ENCODE peak calls at places on chromosome 21, in eight cellular contexts. I is mucosa of descending colon, R is uterus, E is Panc1, W is BE2C, Q is IMR-90, H is psoas muscle, Y is colonic mucosa. O is an unnamed sample. For H3K36me3, the result is how much of the 10 kb centered on the place peaks cover.

GRCh38 chr21:34621434-34622000 is 6.6 kb upstream of the RCAN1 start:
- DNase-seq in I (no peak), R (no peak), E (no peak), W (no peak), Q (no peak), H (no peak), Y (no peak), O (no peak)

GRCh38 chr21:36100971-36101641 is 31.3 kb downstream of the CBR1 start:
- DNase-seq in I (no peak), R (no peak), E (no peak), W (no peak), Q (no peak), H (no peak), Y (no peak), O (no peak)

GRCh38 chr21:26123012-26123411 is 47.6 kb downstream of the APP start:
- DNase-seq in I (no peak), R (no peak), E (no peak), W (no peak), Q (peak), H (no peak), Y (no peak), O (no peak)

GRCh38 chr21:30831194-30831765 is 1.7 kb upstream of the KRTAP7-1 start:
- DNase-seq in I (no peak), R (no peak), E (no peak), W (peak), Q (no peak), H (no peak), Y (peak), O (no peak)

GRCh38 chr21:33266784-33267135 is 593 bp downstream of the IL10RB start:
- DNase-seq in I (peak), R (no peak), E (no peak), W (no peak), Q (no peak), H (no peak), Y (peak), O (no peak)

GRCh38 chr21:37198989-37199924 is 67.9 kb downstream of the VPS26C start:
- DNase-seq in I (no peak), R (no peak), E (peak), W (no peak), Q (peak), H (no peak), Y (no peak), O (peak)

GRCh38 chr21:15679630-15680029 is 50.2 kb upstream of the USP25 start:
- DNase-seq in I (no peak), R (no peak), E (no peak), W (no peak), Q (no peak), H (no peak), Y (no peak), O (no peak)

GRCh38 chr21:27320868-27321267 is 354.0 kb upstream of the ADAMTS5 start:
- DNase-seq in I (no peak), R (no peak), E (no peak), W (no peak), Q (no peak), H (no peak), Y (no peak), O (no peak)

GRCh38 chr21:35840197-35840799 is 220.0 kb downstream of the SETD4 start:
- DNase-seq in I (no peak), R (peak), E (peak), W (peak), Q (peak), H (no peak), Y (peak), O (peak)

GRCh38 chr21:28419110-28419509 is 573.6 kb downstream of the LTN1 start:
- DNase-seq in I (no peak), R (no peak), E (no peak), W (no peak), Q (peak), H (no peak), Y (no peak), O (no peak)

GRCh38 chr21:30199989-30200388 is 15.9 kb downstream of the CLDN8 start:
- DNase-seq in I (no peak), R (no peak), E (no peak), W (no peak), Q (no peak), H (no peak), Y (no peak), O (no peak)

GRCh38 chr21:14418920-14419319 is 36.0 kb upstream of the HSPA13 start:
- DNase-seq in I (no peak), R (no peak), E (no peak), W (no peak), Q (no peak), H (no peak), Y (no peak), O (no peak)

GRCh38 chr21:33124879-33125278 is 54.9 kb downstream of the OLIG1 start:
- DNase-seq in I (no peak), R (no peak), E (no peak), W (no peak), Q (no peak), H (no peak), Y (no peak), O (no peak)

GRCh38 chr21:36929622-36930021 is 36.8 kb downstream of the HLCS start:
- DNase-seq in I (no peak), R (no peak), E (no peak), W (no peak), Q (peak), H (no peak), Y (no peak), O (no peak)

GRCh38 chr21:27743971-27744564 is 777.2 kb upstream of the ADAMTS5 start:
- DNase-seq in I (no peak), R (no peak), E (no peak), W (no peak), Q (no peak), H (no peak), Y (no peak), O (no peak)

GRCh38 chr21:33327326-33327725 is 2.6 kb downstream of the IFNAR1 start:
- DNase-seq in I (no peak), R (no peak), E (no peak), W (no peak), Q (no peak), H (no peak), Y (no peak), O (no peak)

GRCh38 chr21:30684506-30684905 is 34.1 kb downstream of the KRTAP21-3 start:
- DNase-seq in I (no peak), R (no peak), E (no peak), W (no peak), Q (no peak), H (no peak), Y (no peak), O (no peak)

GRCh38 chr21:35019631-35020032 is 29.5 kb downstream of the RUNX1 start:
- DNase-seq in I (peak), R (no peak), E (no peak), W (no peak), Q (no peak), H (no peak), Y (peak), O (peak)

GRCh38 chr21:34582506-34583150 is 32.3 kb downstream of the RCAN1 start:
- DNase-seq in I (peak), R (no peak), E (no peak), W (no peak), Q (peak), H (no peak), Y (peak), O (no peak)

GRCh38 chr21:33901421-33902288 is 13.9 kb downstream of the ATP5PO start:
- DNase-seq in I (peak), R (peak), E (no peak), W (peak), Q (peak), H (no peak), Y (no peak), O (no peak)

GRCh38 chr21:25215698-25216384 is 391.4 kb downstream of the MRPL39 start:
- DNase-seq in I (no peak), R (no peak), E (no peak), W (no peak), Q (no peak), H (no peak), Y (no peak), O (no peak)

GRCh38 chr21:33815153-33815707 is 100.4 kb downstream of the ATP5PO start:
- DNase-seq in I (no peak), R (no peak), E (no peak), W (no peak), Q (no peak), H (no peak), Y (peak), O (no peak)

GRCh38 chr21:15494481-15494880 is 235.3 kb upstream of the USP25 start:
- DNase-seq in I (no peak), R (no peak), E (no peak), W (no peak), Q (no peak), H (no peak), Y (no peak), O (no peak)

GRCh38 chr21:38289697-38290096 is 32.9 kb downstream of the KCNJ15 start:
- DNase-seq in I (no peak), R (no peak), E (no peak), W (no peak), Q (peak), H (no peak), Y (no peak), O (peak)

GRCh38 chr21:29130234-29130993 is at the start of gene MAP3K7CL:
- DNase-seq in I (no peak), R (peak), E (no peak), W (no peak), Q (peak), H (peak), Y (no peak), O (peak)

GRCh38 chr21:34031835-34032370 is 41.5 kb upstream of the MRPS6 start:
- DNase-seq in I (peak), R (no peak), E (no peak), W (no peak), Q (no peak), H (no peak), Y (peak), O (no peak)

GRCh38 chr21:36323032-36323431 is 3.0 kb downstream of the MORC3 start:
- DNase-seq in I (no peak), R (no peak), E (no peak), W (no peak), Q (peak), H (no peak), Y (no peak), O (no peak)

GRCh38 chr21:28742527-28742926 is 250.2 kb downstream of the LTN1 start:
- DNase-seq in I (no peak), R (no peak), E (no peak), W (no peak), Q (peak), H (no peak), Y (no peak), O (no peak)

GRCh38 chr21:27269646-27270045 is 302.8 kb upstream of the ADAMTS5 start:
- DNase-seq in I (no peak), R (no peak), E (no peak), W (no peak), Q (peak), H (no peak), Y (no peak), O (peak)

GRCh38 chr21:26148071-26148470 is 22.5 kb downstream of the APP start:
- DNase-seq in I (no peak), R (no peak), E (no peak), W (no peak), Q (no peak), H (no peak), Y (no peak), O (no peak)

GRCh38 chr21:34558166-34558565 is 46.2 kb upstream of the KCNE1 start:
- DNase-seq in I (no peak), R (no peak), E (no peak), W (no peak), Q (no peak), H (no peak), Y (no peak), O (no peak)

GRCh38 chr21:27572681-27573080 is 605.8 kb upstream of the ADAMTS5 start:
- DNase-seq in I (no peak), R (no peak), E (no peak), W (no peak), Q (peak), H (no peak), Y (no peak), O (peak)

DNA sequence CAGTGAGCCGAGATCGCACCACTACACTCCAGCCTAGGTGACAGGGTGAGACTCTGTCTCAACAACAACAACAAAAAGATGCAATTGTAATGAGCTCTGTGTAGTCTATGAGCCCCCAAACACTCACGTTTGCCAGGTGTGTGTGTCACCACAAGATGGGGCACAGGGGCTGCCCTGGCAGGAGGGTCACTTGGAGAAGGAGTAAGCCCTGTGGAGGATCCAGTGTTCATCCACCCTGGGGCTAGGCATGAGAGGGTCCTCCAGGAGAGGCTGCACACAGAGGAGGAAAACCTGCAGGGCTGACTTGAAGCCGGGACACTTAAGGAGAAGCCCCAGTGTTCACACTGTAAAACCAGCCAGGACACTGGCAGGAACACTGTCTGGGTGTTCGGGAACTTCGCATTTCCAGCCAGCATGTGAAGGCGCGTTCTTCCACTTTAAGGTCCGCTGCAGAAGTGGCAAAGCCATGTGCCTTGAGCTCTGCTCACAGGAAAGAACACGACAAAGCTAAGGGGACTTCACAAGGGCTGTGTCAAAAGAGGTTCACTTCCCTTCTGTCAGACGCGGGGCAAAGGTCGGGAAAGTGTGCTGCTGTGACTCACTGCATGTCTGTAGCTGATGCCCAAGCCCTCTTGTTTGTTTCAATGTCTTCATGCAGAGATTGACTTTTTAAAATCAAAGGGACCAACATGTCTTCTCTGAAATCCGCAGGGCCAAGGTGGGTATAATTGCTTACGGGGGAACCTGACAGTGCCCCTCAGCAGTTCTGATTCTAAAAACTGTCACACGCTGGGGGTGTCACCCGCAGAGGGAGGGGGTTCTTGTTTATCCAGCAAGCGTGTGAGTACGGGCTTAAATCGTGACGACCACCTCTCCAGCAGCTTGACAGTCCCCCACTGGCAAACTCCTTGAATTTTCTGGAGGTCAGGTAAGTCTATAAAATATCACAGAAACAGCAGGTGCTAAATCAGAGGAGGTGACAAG is 102.8 kb downstream of the RIPK4 start:
- DNase-seq in I (peak), R (no peak), E (no peak), W (no peak), Q (peak), H (no peak), Y (peak), O (no peak)
- TF ChIP-seq CTCF in I (no peak), R (no peak), E (no peak), W (no peak), Q (no peak), H (no peak), Y (no peak), O (no peak)

GRCh38 chr21:39345440-39345839 is 3.4 kb downstream of the HMGN1 start:
- DNase-seq in I (no peak), R (no peak), E (no peak), W (no peak), Q (no peak), H (no peak), Y (no peak), O (no peak)

GRCh38 chr21:39348040-39348354 is 891 bp downstream of the HMGN1 start:
- DNase-seq in I (no peak), R (no peak), E (no peak), W (no peak), Q (no peak), H (no peak), Y (no peak), O (no peak)

GRCh38 chr21:39346671-39347327 is 2.1 kb downstream of the HMGN1 start:
- DNase-seq in I (no peak), R (no peak), E (no peak), W (no peak), Q (no peak), H (no peak), Y (no peak), O (no peak)

GRCh38 chr21:39347537-39347936 is 1.4 kb downstream of the HMGN1 start:
- DNase-seq in I (no peak), R (no peak), E (no peak), W (no peak), Q (no peak), H (no peak), Y (no peak), O (no peak)

GRCh38 chr21:39344848-39345247 is 4.0 kb downstream of the HMGN1 start:
- DNase-seq in I (no peak), R (no peak), E (no peak), W (no peak), Q (no peak), H (no peak), Y (no peak), O (no peak)
- H3K4me3 ChIP-seq in I (no peak), R (no peak), E (no peak), W (peak), Q (no peak), H (no peak), Y (no peak), O (no peak)

DNA sequence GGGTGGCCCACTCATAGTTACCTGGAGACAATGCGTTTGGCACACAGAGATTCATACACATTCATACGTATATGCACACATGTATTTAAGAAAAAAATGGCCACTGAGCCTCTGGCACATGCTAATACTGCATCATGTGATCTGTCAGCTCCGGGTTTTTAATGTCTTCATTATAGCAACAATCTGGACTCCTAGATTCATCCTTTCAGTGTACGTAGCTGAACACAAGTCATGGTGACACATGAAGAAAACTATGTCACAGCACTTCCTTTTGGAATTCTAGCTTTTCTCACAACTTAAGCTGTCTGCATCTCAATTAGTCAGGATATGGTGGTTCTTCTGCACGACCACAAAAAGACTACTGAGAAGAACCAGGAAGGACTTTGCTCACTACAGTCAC is 24.7 kb downstream of the HSF2BP start:
- DNase-seq in I (no peak), R (no peak), E (no peak), W (no peak), Q (peak), H (no peak), Y (no peak), O (no peak)
- H3K36me3 ChIP-seq in I (under half), R (under half), E (under half), W (under half), Q (under half), H (under half), Y (under half), O (under half)

DNA sequence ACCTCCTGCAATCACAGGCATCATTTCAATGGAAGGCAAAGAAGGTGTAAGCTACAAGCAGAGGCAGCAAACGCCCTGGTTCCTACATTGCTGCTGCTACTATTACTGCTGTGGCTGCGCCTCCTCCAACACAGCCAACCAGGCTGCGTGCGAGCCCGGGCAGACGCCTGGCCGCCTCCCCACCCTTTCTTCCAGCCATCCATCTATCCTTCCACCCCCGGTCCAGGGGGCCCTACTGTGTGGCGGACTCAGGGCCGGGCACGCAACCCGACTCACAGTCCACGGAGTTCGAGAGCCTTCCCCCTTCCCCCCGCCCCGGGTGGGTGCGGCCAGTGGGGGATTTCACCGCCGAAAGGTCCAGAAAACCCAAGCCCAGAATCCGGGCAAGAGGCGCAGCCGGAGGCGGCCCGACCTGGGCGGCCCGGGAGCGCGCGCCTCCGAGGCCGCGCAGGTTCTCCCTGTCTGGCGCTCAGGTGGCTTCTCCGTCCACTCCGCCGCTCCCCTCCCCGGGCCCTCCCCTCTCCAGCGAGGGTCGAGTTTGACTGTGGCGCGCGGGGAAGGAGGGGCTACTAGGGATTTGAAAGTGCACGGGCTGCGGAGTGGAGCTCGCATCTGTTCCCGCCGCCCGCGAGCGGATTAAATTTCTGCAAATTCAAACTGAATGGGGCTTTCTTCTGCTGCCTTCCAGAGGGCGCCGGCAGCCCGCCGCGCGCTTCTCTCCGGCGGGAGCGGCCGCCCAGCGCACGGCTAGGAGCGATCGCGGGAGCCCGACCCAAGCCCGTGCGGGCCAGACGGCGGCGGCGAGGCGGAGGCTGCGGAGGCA is at the start of gene HUNK:
- DNase-seq in I (peak), R (peak), E (no peak), W (peak), Q (peak), H (peak), Y (peak), O (no peak)
- TF ChIP-seq CTCF in I (no peak), R (peak), E (peak), W (no peak), Q (peak), H (no peak), Y (no peak), O (no peak)

DNA sequence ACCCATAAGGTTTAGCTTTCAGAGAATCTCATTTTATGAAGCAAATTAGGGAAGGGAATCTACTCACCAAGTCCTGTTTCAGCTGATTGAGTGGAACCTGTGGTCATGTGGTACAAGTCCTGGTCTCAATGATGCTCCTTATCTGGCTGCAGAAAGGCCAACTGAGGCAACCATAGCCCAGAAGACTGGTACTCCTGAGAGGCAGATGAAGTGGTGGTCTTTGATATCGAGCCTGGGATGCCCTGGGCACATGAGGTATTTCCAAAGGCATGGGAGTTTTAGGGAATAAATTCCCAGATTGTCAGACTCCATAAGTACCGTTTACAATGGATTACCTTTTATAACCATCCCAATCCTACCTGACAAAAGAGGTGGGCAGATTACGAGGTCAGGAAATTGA is 3.3 kb downstream of the MX1 start:
- DNase-seq in I (no peak), R (no peak), E (no peak), W (no peak), Q (no peak), H (no peak), Y (no peak), O (no peak)
- H3K4me3 ChIP-seq in I (no peak), R (no peak), E (no peak), W (no peak), Q (no peak), H (no peak), Y (no peak), O (no peak)

GRCh38 chr21:46248827-46249226 is 20.3 kb upstream of the LSS start:
- DNase-seq in I (no peak), R (no peak), E (no peak), W (no peak), Q (no peak), H (no peak), Y (no peak), O (no peak)
- H3K36me3 ChIP-seq in I (under half), R (under half), E (under half), W (half or more), Q (half or more), H (under half), Y (under half), O (under half)